ENCODE peak calls at places on chromosomes 13 and 19, in seven cellular contexts. Q is tibial nerve, J is cardiac fibroblast, K is breast epithelium, I is neural progenitor cell, O is lower lobe of right lung, Z is cardiac muscle cell. B is an unnamed sample.
A peak's percentile ranks its signal among the peaks of the same experiment; 100 is the strongest.

GRCh38 chr19:1064661-1065605 is 2.0 kb upstream of the ARHGAP45 start:
- DNase-seq in Q (no peak), J (peak; percentile 74), K (no peak), I (peak; percentile 87), O (peak; percentile 89), Z (peak; percentile 72), B (no peak)

GRCh38 chr13:46667687-46668281 is 114.8 kb downstream of the LRCH1 start:
- DNase-seq in Q (no peak), J (peak; percentile 33), K (no peak), I (no peak), O (no peak), Z (peak; percentile 40), B (no peak)

GRCh38 chr19:49387936-49388372 is at the start of gene KASH5:
- DNase-seq in Q (peak; percentile 61), J (peak; percentile 15), K (peak; percentile 82), I (no peak), O (peak; percentile 90), Z (peak; percentile 77), B (no peak)

GRCh38 chr13:31987071-31987470 is 44.5 kb upstream of the FRY start:
- DNase-seq in Q (no peak), J (no peak), K (no peak), I (no peak), O (no peak), Z (no peak), B (no peak)

GRCh38 chr19:46678110-46678732 is 17.2 kb upstream of the DACT3 start:
- DNase-seq in Q (no peak), J (no peak), K (no peak), I (peak; percentile 46), O (no peak), Z (no peak), B (no peak)

GRCh38 chr13:73859841-73860240 is 274.4 kb downstream of the KLF12 start:
- DNase-seq in Q (no peak), J (no peak), K (no peak), I (no peak), O (no peak), Z (no peak), B (no peak)

GRCh38 chr19:37979547-37980082 is 72.6 kb downstream of the SIPA1L3 start:
- DNase-seq in Q (no peak), J (no peak), K (no peak), I (no peak), O (peak; percentile 66), Z (no peak), B (no peak)

GRCh38 chr13:79674765-79675515 is 194.0 kb downstream of the NDFIP2 start:
- DNase-seq in Q (no peak), J (no peak), K (no peak), I (no peak), O (no peak), Z (no peak), B (no peak)

GRCh38 chr13:78608705-78609463 is 5.5 kb upstream of the POU4F1 start:
- DNase-seq in Q (no peak), J (no peak), K (no peak), I (peak; percentile 58), O (no peak), Z (no peak), B (no peak)

GRCh38 chr19:14114854-14115253 is 2.7 kb downstream of the PRKACA start:
- DNase-seq in Q (no peak), J (peak; percentile 40), K (no peak), I (peak; percentile 60), O (peak; percentile 82), Z (peak; percentile 39), B (no peak)

GRCh38 chr19:2551172-2551863 is 75.4 kb downstream of the GADD45B start:
- DNase-seq in Q (no peak), J (no peak), K (no peak), I (no peak), O (no peak), Z (no peak), B (no peak)

GRCh38 chr13:59863621-59864020 is 300.1 kb downstream of the DIAPH3 start:
- DNase-seq in Q (no peak), J (no peak), K (no peak), I (no peak), O (no peak), Z (no peak), B (no peak)

GRCh38 chr13:33004454-33004853 is 11.8 kb upstream of the KL start:
- DNase-seq in Q (no peak), J (peak; percentile 78), K (no peak), I (no peak), O (no peak), Z (peak; percentile 64), B (no peak)

GRCh38 chr19:36010402-36010801 is 1.8 kb upstream of the SYNE4 start:
- DNase-seq in Q (no peak), J (no peak), K (no peak), I (no peak), O (no peak), Z (no peak), B (no peak)

GRCh38 chr13:49308104-49308875 is 60.6 kb downstream of the CDADC1 start:
- DNase-seq in Q (peak; percentile 83), J (peak; percentile 89), K (peak; percentile 68), I (no peak), O (peak; percentile 64), Z (peak; percentile 81), B (peak; percentile 94)

GRCh38 chr19:1567116-1567847 is 843 bp downstream of the MEX3D start:
- DNase-seq in Q (no peak), J (peak; percentile 14), K (no peak), I (peak; percentile 63), O (no peak), Z (peak; percentile 57), B (no peak)

GRCh38 chr13:50152655-50153309 is 137.5 kb downstream of the KCNRG start:
- DNase-seq in Q (no peak), J (no peak), K (no peak), I (no peak), O (no peak), Z (no peak), B (no peak)

GRCh38 chr19:39276740-39277139 is 8.5 kb downstream of the IFNL2 start:
- DNase-seq in Q (no peak), J (no peak), K (no peak), I (no peak), O (no peak), Z (no peak), B (no peak)

GRCh38 chr19:8631425-8631819 is 989 bp downstream of the NFILZ start:
- DNase-seq in Q (no peak), J (peak; percentile 70), K (no peak), I (peak; percentile 87), O (no peak), Z (peak; percentile 84), B (peak; percentile 77)

GRCh38 chr13:59458908-59459579 is 704.7 kb downstream of the DIAPH3 start:
- DNase-seq in Q (no peak), J (peak; percentile 87), K (no peak), I (peak; percentile 17), O (no peak), Z (peak; percentile 92), B (no peak)

GRCh38 chr19:46206176-46206575 is 23.4 kb upstream of the IGFL1 start:
- DNase-seq in Q (no peak), J (no peak), K (no peak), I (no peak), O (no peak), Z (no peak), B (no peak)

DNA sequence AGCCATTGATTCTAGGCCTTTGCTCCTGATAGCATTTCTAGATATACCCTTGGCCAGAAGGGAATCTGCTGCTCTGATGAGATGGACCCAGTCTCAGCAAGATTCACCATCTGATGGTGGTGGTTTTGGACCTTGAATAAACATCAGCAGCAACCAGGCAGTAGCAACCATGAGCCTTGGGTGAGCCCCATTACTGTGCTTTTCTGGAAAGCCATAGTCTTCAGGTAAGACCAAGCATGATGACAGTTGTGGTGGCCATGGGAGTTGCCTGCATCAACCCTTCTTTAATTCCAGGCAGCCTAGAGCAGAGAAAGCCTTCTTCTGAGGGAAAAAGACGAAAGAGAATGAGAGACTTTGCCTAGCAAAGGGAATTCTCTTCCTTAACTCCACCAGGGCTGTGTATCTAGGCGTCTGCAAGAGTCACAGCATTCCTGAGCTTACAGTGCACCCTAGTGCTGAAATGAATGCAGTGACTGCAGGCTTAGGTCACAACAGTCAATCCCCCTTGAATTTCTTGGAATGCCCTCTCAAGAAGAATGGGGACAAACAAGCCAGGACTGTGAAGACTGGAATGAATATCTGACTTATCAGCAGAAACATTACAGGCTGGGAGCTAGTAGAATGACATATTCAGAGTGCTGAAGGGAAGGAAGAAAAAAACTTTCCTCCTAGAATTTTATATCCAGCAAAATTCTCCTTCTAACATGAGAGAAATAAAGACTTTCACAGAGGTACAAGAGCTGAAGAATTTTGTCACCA is 942.4 kb upstream of the PCDH20 start:
- DNase-seq in Q (no peak), J (peak; percentile 61), K (no peak), I (peak; percentile 88), O (no peak), Z (peak; percentile 56), B (no peak)
- TF ChIP-seq CTCF in Q (no peak), J (peak; percentile 7), K (no peak), I (peak; percentile 79), O (no peak), Z (peak; percentile 45), B (no peak)

GRCh38 chr19:58516964-58517833 is 2.4 kb downstream of the ZBTB45 start:
- DNase-seq in Q (no peak), J (no peak), K (no peak), I (no peak), O (peak; percentile 50), Z (no peak), B (no peak)
- TF ChIP-seq CTCF in Q (no peak), J (no peak), K (no peak), I (peak; percentile 34), O (no peak), Z (no peak), B (no peak)

DNA sequence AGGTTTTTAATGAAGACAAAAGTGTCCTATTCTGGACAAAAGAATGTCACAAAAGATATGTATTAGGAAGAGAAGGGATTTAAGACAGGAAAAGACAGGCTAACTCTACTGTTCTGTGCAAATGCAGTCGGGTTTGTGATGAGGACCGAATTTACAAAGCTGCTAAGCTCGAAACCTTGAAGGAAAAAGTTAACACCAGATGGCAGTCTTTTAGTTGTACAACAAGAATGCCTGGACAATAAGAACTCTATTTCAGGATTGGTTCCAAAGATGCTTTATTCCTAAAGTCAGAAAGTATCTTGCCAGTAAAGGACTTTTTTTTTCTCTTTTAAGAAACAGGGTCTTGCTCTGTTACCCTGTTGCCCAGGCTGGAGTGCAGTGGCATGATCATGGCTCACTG is 51.1 kb downstream of the HS6ST3 start:
- DNase-seq in Q (no peak), J (peak; percentile 19), K (no peak), I (peak; percentile 67), O (no peak), Z (peak; percentile 35), B (no peak)
- TF ChIP-seq CTCF in Q (no peak), J (peak; percentile 31), K (no peak), I (peak; percentile 62), O (no peak), Z (peak; percentile 13), B (no peak)

GRCh38 chr19:4662020-4662695 is 8.0 kb downstream of the MYDGF start:
- DNase-seq in Q (no peak), J (no peak), K (no peak), I (no peak), O (no peak), Z (no peak), B (no peak)

GRCh38 chr19:4657835-4658234 is 12.3 kb downstream of the MYDGF start:
- DNase-seq in Q (no peak), J (no peak), K (no peak), I (no peak), O (no peak), Z (no peak), B (no peak)

GRCh38 chr19:4660993-4661392 is 9.1 kb downstream of the MYDGF start:
- DNase-seq in Q (no peak), J (no peak), K (no peak), I (no peak), O (no peak), Z (no peak), B (no peak)

GRCh38 chr19:4662812-4663211 is 7.3 kb downstream of the MYDGF start:
- DNase-seq in Q (no peak), J (no peak), K (no peak), I (no peak), O (no peak), Z (no peak), B (no peak)

GRCh38 chr19:4660181-4660791 is 9.9 kb downstream of the MYDGF start:
- DNase-seq in Q (no peak), J (peak; percentile 26), K (no peak), I (peak; percentile 58), O (no peak), Z (no peak), B (no peak)
- TF ChIP-seq CTCF in Q (peak; percentile 12), J (peak; percentile 26), K (no peak), I (peak; percentile 42), O (peak; percentile 27), Z (peak; percentile 18), B (no peak)